ENCODE peak calls at places on chromosome 11, in nine cellular contexts. W, B, E, F, I, V, M, L and H are unnamed samples.

GRCh38 chr11:206516-207212 is 535 bp downstream of the BET1L start:
- DNase-seq in W (no peak), B (peak; percentile 51), E (peak; percentile 44), F (no peak), I (peak; percentile 81), V (peak; percentile 35), M (no peak), L (no peak), H (no peak)

GRCh38 chr11:11155962-11156815 is 196.9 kb downstream of the CSNK2A3 start:
- DNase-seq in W (peak; percentile 18), B (no peak), E (no peak), F (no peak), I (no peak), V (peak; percentile 32), M (peak; percentile 31), L (no peak), H (no peak)

GRCh38 chr11:116112031-116112935 is 608.1 kb upstream of the CADM1 start:
- DNase-seq in W (no peak), B (no peak), E (no peak), F (no peak), I (no peak), V (no peak), M (no peak), L (no peak), H (no peak)

GRCh38 chr11:111097191-111097590 is 148.3 kb upstream of the POU2AF2 start:
- DNase-seq in W (peak; percentile 3), B (peak; percentile 52), E (peak; percentile 42), F (no peak), I (no peak), V (no peak), M (no peak), L (no peak), H (no peak)

GRCh38 chr11:75270896-75271415 is 30.4 kb downstream of the TPBGL start:
- DNase-seq in W (peak; percentile 13), B (peak; percentile 25), E (peak; percentile 33), F (no peak), I (no peak), V (peak; percentile 47), M (no peak), L (no peak), H (no peak)

GRCh38 chr11:122995526-122995925 is 13.9 kb upstream of the BSX start:
- DNase-seq in W (no peak), B (no peak), E (no peak), F (no peak), I (no peak), V (no peak), M (no peak), L (no peak), H (no peak)

GRCh38 chr11:92552942-92553341 is 328.3 kb downstream of the FAT3 start:
- DNase-seq in W (no peak), B (no peak), E (no peak), F (no peak), I (no peak), V (no peak), M (no peak), L (no peak), H (no peak)

GRCh38 chr11:22711880-22712279 is 45.5 kb downstream of the GAS2 start:
- DNase-seq in W (no peak), B (no peak), E (no peak), F (no peak), I (no peak), V (no peak), M (no peak), L (no peak), H (no peak)

GRCh38 chr11:9169595-9170295 is 78.3 kb upstream of the SCUBE2 start:
- DNase-seq in W (no peak), B (no peak), E (no peak), F (no peak), I (no peak), V (no peak), M (no peak), L (no peak), H (no peak)

GRCh38 chr11:88414981-88415391 is 77.5 kb upstream of the CTSC start:
- DNase-seq in W (no peak), B (no peak), E (no peak), F (no peak), I (no peak), V (no peak), M (no peak), L (no peak), H (no peak)

GRCh38 chr11:35473975-35474374 is 51.4 kb downstream of the PAMR1 start:
- DNase-seq in W (no peak), B (no peak), E (no peak), F (no peak), I (no peak), V (no peak), M (no peak), L (no peak), H (no peak)

GRCh38 chr11:63837719-63838118 is 1.2 kb upstream of the MARK2 start:
- DNase-seq in W (no peak), B (no peak), E (peak; percentile 16), F (no peak), I (no peak), V (no peak), M (no peak), L (no peak), H (no peak)

GRCh38 chr11:130689222-130689908 is 226.9 kb downstream of the SNX19 start:
- DNase-seq in W (no peak), B (no peak), E (no peak), F (no peak), I (no peak), V (no peak), M (no peak), L (no peak), H (no peak)

GRCh38 chr11:43802509-43802908 is 78.1 kb upstream of the ALKBH3 start:
- DNase-seq in W (no peak), B (no peak), E (no peak), F (no peak), I (no peak), V (no peak), M (no peak), L (no peak), H (no peak)

GRCh38 chr11:116397556-116398167 is 375.1 kb downstream of the BUD13 start:
- DNase-seq in W (no peak), B (no peak), E (no peak), F (no peak), I (no peak), V (no peak), M (no peak), L (no peak), H (no peak)

DNA sequence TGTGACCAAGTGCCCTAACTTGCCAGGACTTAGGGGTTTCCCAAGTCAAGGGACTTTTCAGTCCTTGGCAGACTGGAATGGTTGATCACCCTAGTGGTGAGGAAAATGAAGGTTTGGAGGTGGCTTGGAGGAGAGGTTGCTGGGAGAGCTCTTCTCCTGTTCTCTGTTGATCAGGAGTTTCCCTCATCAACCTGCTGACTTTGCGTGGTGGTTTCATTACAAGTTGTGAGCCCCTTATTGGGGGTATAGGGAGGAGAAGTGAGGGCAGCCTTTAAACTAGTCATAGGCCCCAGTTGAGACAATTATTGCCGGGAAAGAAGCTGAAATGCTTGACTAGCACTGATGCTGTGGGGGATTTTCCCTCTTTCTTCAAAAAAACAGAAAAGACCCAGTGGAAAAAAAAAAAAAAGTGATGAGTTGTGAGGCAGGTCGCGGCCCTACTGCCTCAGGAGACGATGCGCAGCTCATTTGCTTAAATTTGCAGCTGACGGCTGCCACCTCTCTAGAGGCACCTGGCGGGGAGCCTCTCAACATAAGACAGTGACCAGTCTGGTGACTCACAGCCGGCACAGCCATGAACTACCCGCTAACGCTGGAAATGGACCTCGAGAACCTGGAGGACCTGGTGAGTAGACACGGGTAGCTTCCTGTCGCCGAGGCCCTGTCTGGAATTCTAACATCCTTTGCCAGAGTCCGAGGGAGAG is at the start of gene CXCR5:
- DNase-seq in W (no peak), B (no peak), E (no peak), F (no peak), I (no peak), V (no peak), M (no peak), L (no peak), H (no peak)
- TF ChIP-seq CTCF in W (no peak), B (no peak), E (no peak), F (no peak), I (no peak), V (no peak), M (no peak), L (no peak), H (no peak)

GRCh38 chr11:17014774-17015638 is 792 bp upstream of the PLEKHA7 start:
- DNase-seq in W (peak; percentile 75), B (peak; percentile 42), E (no peak), F (no peak), I (peak; percentile 71), V (peak; percentile 86), M (no peak), L (no peak), H (no peak)
- TF ChIP-seq POLR2A in W (no peak), B (peak; percentile 8), E (no peak), F (no peak), I (no peak), V (no peak), M (no peak), L (no peak), H (no peak)

GRCh38 chr11:134039726-134040385 is 29.0 kb upstream of the JAM3 start:
- DNase-seq in W (no peak), B (no peak), E (no peak), F (no peak), I (no peak), V (no peak), M (no peak), L (no peak), H (no peak)
- H3K27ac ChIP-seq in W (no peak overlapping the region), B (no peak overlapping the region), E (peak overlapping the region; percentile 66), F (no peak overlapping the region), I (no peak overlapping the region), V (no peak overlapping the region), M (no peak overlapping the region), L (no peak overlapping the region), H (peak overlapping the region; percentile 32)

DNA sequence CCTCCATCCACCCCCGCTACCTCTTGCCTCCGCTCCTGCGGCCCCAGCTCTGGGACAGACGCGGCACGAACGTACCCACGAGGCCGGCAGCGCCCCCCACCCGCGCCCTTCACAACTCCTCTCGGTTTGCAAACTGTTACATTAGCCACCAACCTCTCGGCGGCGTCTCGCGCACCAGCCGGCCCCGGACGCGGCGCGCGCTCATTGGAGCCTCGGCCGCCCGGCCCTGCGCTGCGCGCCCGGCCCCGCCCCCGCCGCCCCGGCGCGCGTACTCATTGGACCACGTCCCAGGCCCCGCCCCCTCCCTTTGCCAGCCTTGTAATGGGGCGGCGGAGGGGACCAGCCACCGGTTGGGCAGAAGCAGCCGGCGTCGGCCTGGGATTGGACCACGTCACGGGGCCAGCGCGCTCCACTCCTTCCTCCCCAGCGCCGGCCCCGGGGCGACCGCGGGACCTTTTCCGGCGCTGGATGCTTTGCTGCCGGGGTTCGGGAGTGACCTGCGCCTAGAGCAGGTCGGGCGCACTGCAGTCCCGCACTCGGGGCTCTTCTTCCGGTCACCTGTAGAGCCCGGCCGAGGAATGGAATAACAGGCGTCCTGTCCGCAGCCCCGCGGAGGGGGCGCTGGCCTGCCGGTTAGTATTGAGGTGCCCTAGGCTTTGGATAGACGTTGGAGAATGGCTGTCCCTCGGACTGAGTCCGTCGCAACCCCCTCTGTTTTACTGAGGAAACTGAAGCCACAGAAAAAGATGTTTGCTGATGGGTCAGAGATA is at the start of gene HYOU1:
- DNase-seq in W (peak; percentile 87), B (peak; percentile 99), E (peak; percentile 99), F (peak; percentile 99), I (peak; percentile 99), V (peak; percentile 87), M (peak; percentile 87), L (peak; percentile 69), H (peak; percentile 97)
- TF ChIP-seq CTCF in W (no peak), B (peak; percentile 24), E (peak; percentile 23), F (no peak), I (no peak), V (no peak), M (peak; percentile 40), L (peak; percentile 22), H (peak; percentile 40)